ENCODE peak calls at places on chromosomes 3 and 15, in five cellular contexts. L, Y, F, Z and H are unnamed samples.

GRCh38 chr3:107367353-107367752 is 9.9 kb upstream of the CCDC54 start:
- DNase-seq in L (no peak), Y (no peak), F (peak; percentile 28), Z (no peak), H (no peak)

GRCh38 chr15:79674124-79674465 is 222.7 kb downstream of the MTHFS start:
- DNase-seq in L (no peak), Y (no peak), F (no peak), Z (no peak), H (no peak)

GRCh38 chr15:74535388-74536084 is 5.5 kb upstream of the ARID3B start:
- DNase-seq in L (no peak), Y (no peak), F (no peak), Z (no peak), H (no peak)

GRCh38 chr15:61410656-61411055 is 181.6 kb upstream of the RORA start:
- DNase-seq in L (no peak), Y (no peak), F (no peak), Z (no peak), H (no peak)

GRCh38 chr3:103712320-103713008 is 1277.6 kb downstream of the ZPLD1 start:
- DNase-seq in L (no peak), Y (no peak), F (no peak), Z (no peak), H (no peak)

GRCh38 chr3:196225763-196226364 is 9.5 kb downstream of the SLC51A start:
- DNase-seq in L (no peak), Y (no peak), F (no peak), Z (no peak), H (no peak)

GRCh38 chr3:46695962-46696922 is 2.8 kb upstream of the ALS2CL start:
- DNase-seq in L (no peak), Y (no peak), F (no peak), Z (peak; percentile 89), H (no peak)

GRCh38 chr3:108345492-108346205 is 49.3 kb downstream of the HHLA2 start:
- DNase-seq in L (no peak), Y (no peak), F (no peak), Z (no peak), H (no peak)

GRCh38 chr3:37912052-37912733 is 50.5 kb downstream of the CTDSPL start:
- DNase-seq in L (no peak), Y (no peak), F (no peak), Z (no peak), H (no peak)

GRCh38 chr3:10780243-10780642 is 35.8 kb upstream of the SLC6A11 start:
- DNase-seq in L (no peak), Y (no peak), F (no peak), Z (no peak), H (no peak)

GRCh38 chr15:45181491-45182285 is 6.1 kb downstream of the SHF start:
- DNase-seq in L (no peak), Y (no peak), F (no peak), Z (no peak), H (no peak)

GRCh38 chr3:29525254-29525881 is 244.5 kb downstream of the RBMS3 start:
- DNase-seq in L (no peak), Y (no peak), F (no peak), Z (peak; percentile 51), H (no peak)

GRCh38 chr3:172561894-172562664 is 38.8 kb upstream of the TNFSF10 start:
- DNase-seq in L (no peak), Y (no peak), F (no peak), Z (no peak), H (no peak)

GRCh38 chr3:36416660-36417059 is 36.4 kb downstream of the STAC start:
- DNase-seq in L (no peak), Y (no peak), F (no peak), Z (no peak), H (no peak)

GRCh38 chr3:147921044-147921443 is 511.9 kb downstream of the ZIC1 start:
- DNase-seq in L (no peak), Y (no peak), F (no peak), Z (no peak), H (no peak)

GRCh38 chr3:141302364-141303141 is 65.8 kb upstream of the ZBTB38 start:
- DNase-seq in L (no peak), Y (no peak), F (peak; percentile 28), Z (no peak), H (no peak)

GRCh38 chr3:79139395-79140060 is 628.3 kb downstream of the ROBO1 start:
- DNase-seq in L (no peak), Y (no peak), F (no peak), Z (no peak), H (no peak)

GRCh38 chr15:76576526-76577279 is 240.1 kb downstream of the ISL2 start:
- DNase-seq in L (no peak), Y (peak; percentile 73), F (no peak), Z (peak; percentile 82), H (no peak)

GRCh38 chr3:132283440-132283839 is 33.8 kb upstream of the ACP3 start:
- DNase-seq in L (no peak), Y (no peak), F (no peak), Z (no peak), H (no peak)

GRCh38 chr15:82952156-82953081 is at the start of gene HOMER2:
- DNase-seq in L (peak; percentile 40), Y (peak; percentile 58), F (peak; percentile 57), Z (peak; percentile 38), H (no peak)

GRCh38 chr15:58840048-58840447 is 68.9 kb downstream of the MINDY2 start:
- DNase-seq in L (no peak), Y (no peak), F (no peak), Z (no peak), H (no peak)

GRCh38 chr3:176765491-176765890 is 431.8 kb downstream of the TBL1XR1 start:
- DNase-seq in L (no peak), Y (no peak), F (no peak), Z (no peak), H (no peak)

GRCh38 chr3:53817809-53818208 is 28.4 kb downstream of the CHDH start:
- DNase-seq in L (no peak), Y (no peak), F (no peak), Z (no peak), H (no peak)

GRCh38 chr3:128967748-128968147 is 26.1 kb downstream of the CFAP92 start:
- DNase-seq in L (no peak), Y (no peak), F (no peak), Z (no peak), H (no peak)

GRCh38 chr3:121152573-121152972 is 244.6 kb downstream of the STXBP5L start:
- DNase-seq in L (no peak), Y (no peak), F (no peak), Z (no peak), H (no peak)

GRCh38 chr3:181454451-181455027 is 257.2 kb upstream of the SOX2 start:
- DNase-seq in L (no peak), Y (no peak), F (no peak), Z (no peak), H (no peak)

GRCh38 chr15:55823699-55824098 is 80.7 kb upstream of the PRTG start:
- DNase-seq in L (no peak), Y (no peak), F (no peak), Z (no peak), H (no peak)

GRCh38 chr3:18559323-18559972 is 134.3 kb upstream of the SATB1 start:
- DNase-seq in L (peak; percentile 40), Y (no peak), F (peak; percentile 7), Z (no peak), H (peak; percentile 32)

GRCh38 chr3:30655187-30655812 is 48.9 kb downstream of the TGFBR2 start:
- DNase-seq in L (no peak), Y (no peak), F (no peak), Z (no peak), H (peak; percentile 73)

GRCh38 chr3:156865732-156866131 is 39.6 kb downstream of the LEKR1 start:
- DNase-seq in L (no peak), Y (no peak), F (no peak), Z (no peak), H (no peak)

GRCh38 chr3:25831578-25831977 is 41.7 kb downstream of the OXSM start:
- DNase-seq in L (no peak), Y (no peak), F (no peak), Z (no peak), H (no peak)

GRCh38 chr3:73868688-73869315 is 244.1 kb upstream of the PDZRN3 start:
- DNase-seq in L (peak; percentile 20), Y (no peak), F (peak; percentile 7), Z (no peak), H (no peak)

GRCh38 chr3:139291276-139292051 is 52.4 kb upstream of the MRPS22 start:
- DNase-seq in L (no peak), Y (no peak), F (no peak), Z (no peak), H (no peak)
- H3K4me3 ChIP-seq in L (no peak overlapping the region), Y (no peak overlapping the region), F (no peak overlapping the region), Z (no peak overlapping the region), H (no peak overlapping the region)

GRCh38 chr3:67290424-67290823 is 292.3 kb downstream of the KBTBD8 start:
- DNase-seq in L (no peak), Y (no peak), F (no peak), Z (no peak), H (no peak)

GRCh38 chr3:67294341-67294740 is 296.2 kb downstream of the KBTBD8 start:
- DNase-seq in L (no peak), Y (no peak), F (no peak), Z (no peak), H (no peak)

GRCh38 chr3:67291287-67292252 is 293.5 kb downstream of the KBTBD8 start:
- DNase-seq in L (no peak), Y (no peak), F (no peak), Z (no peak), H (no peak)

GRCh38 chr3:67289626-67290025 is 291.5 kb downstream of the KBTBD8 start:
- DNase-seq in L (no peak), Y (no peak), F (no peak), Z (no peak), H (no peak)

DNA sequence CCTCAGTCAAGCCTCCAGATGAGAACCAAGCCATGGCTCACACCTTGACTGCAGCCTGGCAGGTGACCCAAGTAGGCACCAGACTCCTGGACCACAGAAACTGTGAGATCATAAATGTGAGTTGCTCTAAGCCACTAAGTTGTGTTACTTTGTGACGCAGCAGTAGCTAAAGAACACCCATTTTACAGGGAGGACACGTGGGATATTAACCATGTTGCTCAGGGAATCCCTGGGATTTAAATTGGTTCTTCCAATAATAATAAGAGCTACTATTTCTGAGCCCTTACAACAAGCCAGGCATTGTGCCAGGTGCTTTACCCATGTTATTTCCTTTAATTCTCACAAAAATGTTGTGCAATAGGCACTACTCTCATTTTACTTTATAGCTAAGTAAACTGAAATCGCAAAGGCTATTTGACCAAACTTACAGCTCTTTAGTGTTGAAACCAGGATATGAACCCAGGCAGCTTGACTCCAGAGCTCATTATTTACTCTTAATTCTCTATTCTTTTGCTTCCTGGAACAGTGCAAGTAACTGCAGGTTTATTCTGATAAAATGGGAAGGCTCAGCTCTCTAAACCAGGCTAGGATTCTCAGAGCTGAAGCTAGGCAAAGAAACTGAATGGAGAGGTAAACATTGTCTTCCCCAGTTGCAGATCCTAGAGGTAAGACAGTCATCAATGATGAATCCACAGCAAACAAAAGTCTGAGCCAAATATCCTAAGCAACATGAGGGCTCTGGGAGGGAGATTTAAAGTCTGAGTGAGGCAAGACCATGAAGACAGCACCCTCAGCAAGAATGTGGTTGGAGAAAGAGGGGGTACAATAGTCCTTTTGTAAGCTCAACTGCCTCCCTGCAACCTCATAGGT is 294.5 kb downstream of the KBTBD8 start:
- DNase-seq in L (no peak), Y (peak; percentile 51), F (no peak), Z (no peak), H (no peak)
- H3K4me1 ChIP-seq in L (peaks cover 10% of the 10 kb centered on the region), Y (peaks cover 8% of the 10 kb centered on the region), F (peaks cover 2% of the 10 kb centered on the region), Z (no peaks in the 10 kb centered on the region), H (no peaks in the 10 kb centered on the region)

GRCh38 chr3:194351080-194351672 is at the start of gene CPN2:
- DNase-seq in L (no peak), Y (no peak), F (no peak), Z (no peak), H (no peak)
- H3K27ac ChIP-seq in L (peak within 1 kb of the TSS; percentile 39), Y (no peak within 1 kb of the TSS), F (no peak within 1 kb of the TSS), Z (no peak within 1 kb of the TSS), H (no peak within 1 kb of the TSS)

GRCh38 chr3:55484191-55484644 is 2.9 kb downstream of the WNT5A start:
- DNase-seq in L (peak; percentile 15), Y (no peak), F (no peak), Z (no peak), H (no peak)
- H3K4me3 ChIP-seq in L (peak overlapping the region; percentile 55), Y (no peak overlapping the region), F (no peak overlapping the region), Z (no peak overlapping the region), H (no peak overlapping the region)